ENCODE peak calls at places on chromosomes 13 and 19, in eight cellular contexts. F, L, E, P, D, J, T and A are unnamed samples.

GRCh38 chr19:38303517-38304351 is at the start of gene C19orf33:
- DNase-seq in F (no peak), L (no peak), E (no peak), P (peak), D (no peak), J (no peak), T (no peak), A (no peak)

GRCh38 chr13:26983533-26984315 is 187.9 kb downstream of the USP12 start:
- DNase-seq in F (no peak), L (no peak), E (no peak), P (no peak), D (no peak), J (no peak), T (no peak), A (no peak)

GRCh38 chr19:40791996-40792395 is 7.0 kb upstream of the EGLN2 start:
- DNase-seq in F (no peak), L (no peak), E (no peak), P (no peak), D (no peak), J (no peak), T (no peak), A (no peak)

GRCh38 chr13:60334310-60334709 is 62.7 kb upstream of the TDRD3 start:
- DNase-seq in F (no peak), L (no peak), E (no peak), P (no peak), D (no peak), J (no peak), T (no peak), A (no peak)

GRCh38 chr19:18194208-18194530 is 1.2 kb downstream of the MPV17L2 start:
- DNase-seq in F (no peak), L (no peak), E (no peak), P (no peak), D (no peak), J (no peak), T (no peak), A (no peak)

GRCh38 chr13:92122454-92122853 is 724.0 kb downstream of the GPC5 start:
- DNase-seq in F (no peak), L (no peak), E (no peak), P (no peak), D (no peak), J (no peak), T (no peak), A (no peak)

GRCh38 chr19:2808129-2808941 is 11.3 kb upstream of the ZNF554 start:
- DNase-seq in F (no peak), L (no peak), E (no peak), P (no peak), D (no peak), J (no peak), T (no peak), A (no peak)

GRCh38 chr19:39499082-39499642 is 415 bp downstream of the DLL3 start:
- DNase-seq in F (no peak), L (no peak), E (peak), P (no peak), D (no peak), J (no peak), T (no peak), A (no peak)

GRCh38 chr19:6048808-6049405 is 61.4 kb downstream of the RFX2 start:
- DNase-seq in F (peak), L (peak), E (peak), P (peak), D (peak), J (peak), T (peak), A (peak)

GRCh38 chr13:28147489-28147888 is 9.1 kb downstream of the PAN3 start:
- DNase-seq in F (no peak), L (no peak), E (peak), P (no peak), D (no peak), J (no peak), T (no peak), A (no peak)

GRCh38 chr13:80508031-80508430 is 167.1 kb upstream of the SPRY2 start:
- DNase-seq in F (no peak), L (no peak), E (no peak), P (no peak), D (no peak), J (no peak), T (no peak), A (no peak)

GRCh38 chr19:17540174-17540573 is 15.3 kb upstream of the COLGALT1 start:
- DNase-seq in F (no peak), L (no peak), E (no peak), P (no peak), D (no peak), J (no peak), T (no peak), A (no peak)

GRCh38 chr13:99792079-99792921 is 179.3 kb downstream of the ZIC5 start:
- DNase-seq in F (no peak), L (no peak), E (no peak), P (no peak), D (no peak), J (no peak), T (no peak), A (no peak)

GRCh38 chr13:23656637-23657036 is 86.4 kb downstream of the TNFRSF19 start:
- DNase-seq in F (no peak), L (no peak), E (no peak), P (no peak), D (peak), J (no peak), T (no peak), A (no peak)

GRCh38 chr13:50320297-50320862 is 305.1 kb downstream of the KCNRG start:
- DNase-seq in F (peak), L (no peak), E (no peak), P (peak), D (no peak), J (no peak), T (no peak), A (no peak)

GRCh38 chr19:46726551-46726950 is 9.6 kb upstream of the PRKD2 start:
- DNase-seq in F (no peak), L (no peak), E (no peak), P (no peak), D (no peak), J (no peak), T (no peak), A (no peak)

GRCh38 chr13:32042567-32042966 is 11.0 kb downstream of the FRY start:
- DNase-seq in F (no peak), L (no peak), E (no peak), P (no peak), D (no peak), J (no peak), T (no peak), A (no peak)

GRCh38 chr19:38385804-38386257 is 2.0 kb downstream of the GGN start:
- DNase-seq in F (no peak), L (no peak), E (no peak), P (no peak), D (no peak), J (no peak), T (no peak), A (no peak)

GRCh38 chr19:4676955-4677731 is 7.0 kb upstream of the MYDGF start:
- DNase-seq in F (no peak), L (no peak), E (peak), P (no peak), D (peak), J (no peak), T (no peak), A (no peak)

GRCh38 chr19:37902668-37903067 is 3.7 kb downstream of the WDR87 start:
- DNase-seq in F (peak), L (peak), E (peak), P (peak), D (peak), J (peak), T (peak), A (peak)

GRCh38 chr13:31545616-31546015 is 193.7 kb upstream of the RXFP2 start:
- DNase-seq in F (peak), L (no peak), E (no peak), P (no peak), D (no peak), J (no peak), T (no peak), A (no peak)

GRCh38 chr19:18439025-18439909 is 1.3 kb upstream of the ISYNA1 start:
- DNase-seq in F (no peak), L (no peak), E (no peak), P (no peak), D (no peak), J (no peak), T (no peak), A (no peak)

GRCh38 chr19:18964121-18964520 is 23.1 kb upstream of the HOMER3 start:
- DNase-seq in F (no peak), L (no peak), E (no peak), P (no peak), D (no peak), J (no peak), T (no peak), A (no peak)

GRCh38 chr19:16328824-16329482 is 4.3 kb downstream of the KLF2 start:
- DNase-seq in F (no peak), L (peak), E (peak), P (no peak), D (peak), J (no peak), T (no peak), A (peak)

GRCh38 chr19:37309834-37310575 is 60.9 kb upstream of the ZNF527 start:
- DNase-seq in F (no peak), L (no peak), E (peak), P (no peak), D (peak), J (no peak), T (no peak), A (no peak)

GRCh38 chr19:5281588-5281987 is 59.0 kb downstream of the PTPRS start:
- DNase-seq in F (no peak), L (no peak), E (no peak), P (no peak), D (no peak), J (no peak), T (no peak), A (no peak)